ENCODE peak calls at places on chromosomes 11 and 22, in four cellular contexts. One of them, this sample, is unnamed.
A peak's percentile ranks its signal among the peaks of the same experiment; 100 is the strongest.

GRCh38 chr11:75667831-75668507 is 869 bp downstream of the MAP6 start:
- DNase-seq in adrenal gland: peak; percentile 79
- DNase-seq in lower leg skin: no peak
- DNase-seq in thoracic aorta: no peak
- DNase-seq in this sample: no peak

GRCh38 chr11:61510178-61510979 is 1.8 kb downstream of the LRRC10B start:
- DNase-seq in adrenal gland: no peak
- DNase-seq in lower leg skin: no peak
- DNase-seq in thoracic aorta: no peak
- DNase-seq in this sample: no peak

GRCh38 chr11:33445761-33446161 is 188.6 kb downstream of the HIPK3 start:
- DNase-seq in adrenal gland: no peak
- DNase-seq in lower leg skin: no peak
- DNase-seq in thoracic aorta: no peak
- DNase-seq in this sample: no peak

GRCh38 chr22:46942816-46943783 is 180.7 kb downstream of the TBC1D22A start:
- DNase-seq in adrenal gland: peak; percentile 45
- DNase-seq in lower leg skin: no peak
- DNase-seq in thoracic aorta: no peak
- DNase-seq in this sample: no peak

GRCh38 chr11:7321708-7322448 is 70.2 kb downstream of the SYT9 start:
- DNase-seq in adrenal gland: no peak
- DNase-seq in lower leg skin: no peak
- DNase-seq in thoracic aorta: no peak
- DNase-seq in this sample: no peak

GRCh38 chr22:47027766-47028165 is 265.3 kb downstream of the TBC1D22A start:
- DNase-seq in adrenal gland: no peak
- DNase-seq in lower leg skin: no peak
- DNase-seq in thoracic aorta: no peak
- DNase-seq in this sample: no peak

GRCh38 chr22:17120281-17120680 is 879 bp downstream of the TMEM121B start:
- DNase-seq in adrenal gland: peak; percentile 70
- DNase-seq in lower leg skin: no peak
- DNase-seq in thoracic aorta: no peak
- DNase-seq in this sample: no peak

GRCh38 chr11:115129771-115130306 is 374.4 kb downstream of the CADM1 start:
- DNase-seq in adrenal gland: no peak
- DNase-seq in lower leg skin: no peak
- DNase-seq in thoracic aorta: no peak
- DNase-seq in this sample: no peak

GRCh38 chr11:45485070-45485716 is 180.2 kb downstream of the CHST1 start:
- DNase-seq in adrenal gland: peak; percentile 15
- DNase-seq in lower leg skin: no peak
- DNase-seq in thoracic aorta: no peak
- DNase-seq in this sample: peak; percentile 18

GRCh38 chr11:97894978-97895377 is 1125.8 kb upstream of the CNTN5 start:
- DNase-seq in adrenal gland: no peak
- DNase-seq in lower leg skin: no peak
- DNase-seq in thoracic aorta: no peak
- DNase-seq in this sample: no peak

GRCh38 chr22:37281195-37281594 is 1.1 kb upstream of the CYTH4 start:
- DNase-seq in adrenal gland: no peak
- DNase-seq in lower leg skin: no peak
- DNase-seq in thoracic aorta: no peak
- DNase-seq in this sample: no peak

GRCh38 chr11:43504316-43504950 is 145.7 kb downstream of the TTC17 start:
- DNase-seq in adrenal gland: peak; percentile 49
- DNase-seq in lower leg skin: no peak
- DNase-seq in thoracic aorta: no peak
- DNase-seq in this sample: no peak

GRCh38 chr11:60924110-60924905 is at the start of gene TMEM132A:
- DNase-seq in adrenal gland: peak; percentile 75
- DNase-seq in lower leg skin: peak; percentile 36
- DNase-seq in thoracic aorta: no peak
- DNase-seq in this sample: no peak

DNA sequence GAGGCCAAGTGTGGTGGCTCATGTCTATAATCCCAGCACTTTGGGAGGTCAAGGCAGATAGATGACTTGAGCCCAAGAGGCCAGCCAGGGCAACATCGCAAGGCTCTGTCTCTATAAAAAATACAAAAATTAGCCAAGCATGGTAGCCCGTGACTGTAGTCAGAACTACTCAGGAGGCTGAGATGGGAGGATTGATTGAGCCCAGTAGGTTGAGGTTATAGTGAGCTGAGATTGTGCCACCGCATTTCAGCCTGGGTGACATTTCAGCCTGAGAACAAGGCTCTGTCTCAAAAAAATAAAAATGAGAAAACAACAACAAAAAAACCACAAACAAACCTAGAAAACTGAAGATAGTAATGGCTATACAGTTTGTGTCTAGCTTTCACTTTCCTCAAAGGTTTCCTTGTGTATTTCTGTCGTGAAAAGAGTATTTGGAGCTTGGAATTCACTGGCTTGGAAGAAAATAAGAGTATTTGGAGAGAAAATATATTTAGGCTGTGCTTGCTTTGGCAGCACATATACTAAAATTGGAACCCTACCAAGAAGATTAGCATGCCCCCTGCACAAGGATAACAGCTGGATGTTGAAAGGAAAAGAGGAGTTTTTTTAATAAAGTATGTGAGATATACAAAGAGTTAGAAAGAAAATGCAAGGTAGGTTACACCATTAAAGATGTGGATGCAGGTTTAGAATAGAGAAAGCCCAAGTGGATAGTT is 3.9 kb upstream of the BIRC3 start:
- DNase-seq in adrenal gland: no peak
- DNase-seq in lower leg skin: no peak
- DNase-seq in thoracic aorta: no peak
- DNase-seq in this sample: no peak
- H3K4me3 ChIP-seq in adrenal gland: peak overlapping the region; percentile 33
- H3K4me3 ChIP-seq in lower leg skin: no peak overlapping the region
- H3K4me3 ChIP-seq in thoracic aorta: peak overlapping the region; percentile 69
- H3K4me3 ChIP-seq in this sample: peak overlapping the region; percentile 46

GRCh38 chr11:2302844-2303626 is 1.2 kb downstream of the TSPAN32 start:
- DNase-seq in adrenal gland: no peak
- DNase-seq in lower leg skin: peak; percentile 15
- DNase-seq in thoracic aorta: no peak
- DNase-seq in this sample: no peak
- H3K4me3 ChIP-seq in adrenal gland: no peak overlapping the region
- H3K4me3 ChIP-seq in lower leg skin: no peak overlapping the region
- H3K4me3 ChIP-seq in thoracic aorta: peak overlapping the region; percentile 48
- H3K4me3 ChIP-seq in this sample: peak overlapping the region; percentile 26

GRCh38 chr22:29623553-29624169 is 20.2 kb downstream of the NF2 start:
- DNase-seq in adrenal gland: no peak
- DNase-seq in lower leg skin: no peak
- DNase-seq in thoracic aorta: no peak
- DNase-seq in this sample: no peak

GRCh38 chr22:29626497-29627195 is 23.2 kb downstream of the NF2 start:
- DNase-seq in adrenal gland: no peak
- DNase-seq in lower leg skin: no peak
- DNase-seq in thoracic aorta: no peak
- DNase-seq in this sample: no peak

GRCh38 chr22:29627196-29627535 is 23.7 kb downstream of the NF2 start:
- DNase-seq in adrenal gland: no peak
- DNase-seq in lower leg skin: no peak
- DNase-seq in thoracic aorta: no peak
- DNase-seq in this sample: no peak

GRCh38 chr22:29623059-29623458 is 19.6 kb downstream of the NF2 start:
- DNase-seq in adrenal gland: no peak
- DNase-seq in lower leg skin: no peak
- DNase-seq in thoracic aorta: no peak
- DNase-seq in this sample: no peak

GRCh38 chr22:29625090-29625825 is 21.8 kb downstream of the NF2 start:
- DNase-seq in adrenal gland: peak; percentile 75
- DNase-seq in lower leg skin: no peak
- DNase-seq in thoracic aorta: no peak
- DNase-seq in this sample: no peak
- H3K4me3 ChIP-seq in adrenal gland: no peak overlapping the region
- H3K4me3 ChIP-seq in lower leg skin: no peak overlapping the region
- H3K4me3 ChIP-seq in thoracic aorta: no peak overlapping the region
- H3K4me3 ChIP-seq in this sample: no peak overlapping the region

DNA sequence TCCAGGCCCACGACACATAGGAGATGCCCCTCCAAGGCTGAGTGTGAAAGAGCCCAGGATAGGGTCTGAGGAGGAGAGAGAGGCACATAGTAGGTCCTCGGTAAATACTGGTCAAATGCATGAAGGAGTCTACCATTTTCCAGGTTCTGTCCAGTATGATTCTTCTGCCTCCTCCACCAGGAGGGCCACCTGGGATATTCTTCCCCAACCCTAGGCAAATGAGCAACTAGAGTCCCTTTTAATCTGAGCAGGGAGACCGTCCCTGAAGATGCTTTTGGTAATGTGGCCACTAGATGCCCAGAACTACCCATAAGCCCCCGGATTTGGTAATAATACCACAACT is 6.7 kb downstream of the PDGFB start:
- DNase-seq in adrenal gland: no peak
- DNase-seq in lower leg skin: no peak
- DNase-seq in thoracic aorta: no peak
- DNase-seq in this sample: no peak
- H3K4me3 ChIP-seq in adrenal gland: no peak overlapping the region
- H3K4me3 ChIP-seq in lower leg skin: no peak overlapping the region
- H3K4me3 ChIP-seq in thoracic aorta: no peak overlapping the region
- H3K4me3 ChIP-seq in this sample: no peak overlapping the region

DNA sequence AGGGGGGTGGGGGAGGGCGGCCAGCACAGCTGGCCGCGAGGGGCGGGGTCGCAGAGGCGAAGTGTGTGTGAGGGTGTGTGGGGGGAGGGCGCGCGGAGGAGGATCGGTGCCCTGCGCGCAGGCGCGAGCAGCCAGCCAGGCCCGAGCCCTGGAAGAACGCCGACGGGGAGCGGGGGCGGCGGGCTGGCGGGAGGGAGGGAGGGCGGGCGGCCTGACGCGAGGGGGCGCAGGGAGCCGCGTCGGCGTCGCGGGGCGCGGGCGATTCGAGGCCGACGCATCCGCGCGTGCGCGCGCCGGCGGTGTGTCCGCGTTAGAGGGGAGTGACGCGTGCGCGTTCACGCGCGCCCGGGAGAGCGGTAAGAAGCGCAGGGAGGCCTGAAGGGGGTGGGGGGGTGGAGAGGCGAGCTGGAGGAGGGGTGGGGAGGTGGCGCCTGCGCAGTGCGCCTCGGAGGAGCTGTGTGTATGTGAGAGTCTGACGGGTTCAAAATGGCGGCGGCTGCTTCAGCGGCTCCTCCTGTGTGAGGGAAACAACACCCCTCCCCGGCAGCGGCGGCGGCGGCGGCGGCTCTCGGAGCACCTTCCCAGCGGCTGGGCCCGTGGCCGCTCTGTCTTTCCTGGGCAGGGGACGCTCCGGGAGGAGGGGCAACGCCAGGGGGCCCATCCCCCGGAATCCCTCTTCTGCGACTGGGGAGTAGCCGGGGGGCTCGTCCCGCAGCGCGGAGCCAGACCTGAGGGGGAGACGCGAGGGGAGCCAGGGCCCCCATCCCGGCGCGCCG is at the start of gene KDM2A:
- DNase-seq in adrenal gland: peak; percentile 99
- DNase-seq in lower leg skin: peak; percentile 98
- DNase-seq in thoracic aorta: peak; percentile 98
- DNase-seq in this sample: peak; percentile 96
- H3K4me3 ChIP-seq in adrenal gland: peak within 1 kb of the TSS; percentile 99
- H3K4me3 ChIP-seq in lower leg skin: peak within 1 kb of the TSS; percentile 94
- H3K4me3 ChIP-seq in thoracic aorta: peak within 1 kb of the TSS; percentile 94
- H3K4me3 ChIP-seq in this sample: peak within 1 kb of the TSS; percentile 100

DNA sequence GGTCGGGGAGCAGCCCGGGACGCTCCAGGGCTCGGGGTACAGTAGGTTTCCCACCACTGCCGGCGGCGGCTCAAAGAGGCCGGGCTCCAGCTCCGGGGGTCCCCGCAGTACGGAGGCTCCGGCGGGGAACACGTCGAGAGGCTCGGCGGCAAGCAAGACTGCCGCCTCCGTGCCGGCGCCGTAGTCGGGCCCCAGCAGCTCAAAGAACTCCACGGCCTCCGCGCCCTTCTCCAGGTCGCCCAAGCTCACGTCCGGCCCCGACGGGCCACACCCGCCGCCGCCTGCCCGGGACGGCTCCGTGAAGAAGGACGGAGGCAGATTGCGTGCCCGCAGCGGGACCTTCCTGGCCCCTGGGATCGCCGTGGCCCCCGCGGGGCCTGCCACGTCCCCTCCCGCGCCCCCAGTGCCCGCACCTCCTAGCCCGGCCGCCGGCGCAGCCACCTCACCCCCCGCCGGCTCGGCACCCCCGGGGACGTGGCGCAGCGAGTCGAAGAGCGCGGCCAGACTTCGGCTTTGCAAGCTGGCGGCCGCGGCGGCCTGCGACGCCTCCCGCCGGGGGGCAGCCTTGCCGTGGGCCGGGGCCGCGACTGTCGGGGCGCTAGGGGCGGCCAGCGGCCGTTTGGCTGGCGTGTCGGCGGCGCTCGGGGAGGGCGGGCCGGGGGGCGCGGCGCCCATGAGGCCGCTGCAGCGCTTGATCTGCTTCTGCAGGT is 775 bp downstream of the FAM181B start:
- DNase-seq in adrenal gland: no peak
- DNase-seq in lower leg skin: no peak
- DNase-seq in thoracic aorta: no peak
- DNase-seq in this sample: no peak
- H3K4me3 ChIP-seq in adrenal gland: peak overlapping the region; percentile 78
- H3K4me3 ChIP-seq in lower leg skin: peak overlapping the region; percentile 43
- H3K4me3 ChIP-seq in thoracic aorta: peak overlapping the region; percentile 80
- H3K4me3 ChIP-seq in this sample: peak overlapping the region; percentile 90

DNA sequence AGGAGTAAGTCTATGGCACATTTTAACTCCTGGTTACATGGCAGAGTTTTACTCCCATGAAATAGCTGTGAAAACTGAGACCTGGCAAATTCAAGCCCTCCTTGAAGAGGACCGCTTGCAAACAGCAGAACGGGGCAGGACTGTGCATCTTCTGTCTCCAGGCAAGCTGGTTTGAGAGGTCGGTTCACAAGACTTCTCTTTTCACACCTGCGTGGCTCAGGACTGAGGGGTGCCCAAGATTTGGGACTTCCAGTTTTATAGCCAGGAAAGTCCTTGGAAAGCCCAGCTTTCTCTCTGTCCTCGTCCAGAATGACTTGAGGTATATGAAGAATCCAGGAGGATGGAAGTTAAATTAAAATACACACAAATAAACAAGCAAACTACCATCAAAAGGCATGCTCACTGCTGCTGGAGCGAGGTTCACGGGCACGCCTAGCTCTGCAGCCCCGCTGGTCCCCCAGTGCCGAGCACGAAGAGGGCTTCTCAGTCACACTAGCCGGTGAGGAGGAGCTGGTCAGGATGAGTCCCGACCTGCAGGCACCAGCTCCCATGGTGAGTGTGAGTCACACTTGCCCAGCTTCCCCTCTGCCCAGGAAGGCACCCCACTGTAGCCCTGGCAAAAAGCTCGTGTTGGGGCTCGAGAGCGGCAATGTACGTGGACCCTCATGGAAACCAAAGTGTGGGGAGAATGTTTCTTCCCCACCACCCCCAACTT is 1382.4 kb downstream of the BRD1 start:
- DNase-seq in adrenal gland: no peak
- DNase-seq in lower leg skin: no peak
- DNase-seq in thoracic aorta: no peak
- DNase-seq in this sample: no peak
- H3K4me3 ChIP-seq in adrenal gland: no peak overlapping the region
- H3K4me3 ChIP-seq in lower leg skin: no peak overlapping the region
- H3K4me3 ChIP-seq in thoracic aorta: no peak overlapping the region
- H3K4me3 ChIP-seq in this sample: no peak overlapping the region